ENCODE peak calls at places on chromosomes 13 and 19, in eight cellular contexts. Q is kidney tubule cell, J is amniotic epithelial cell, F is mesothelial cell of epicardium, B is naive B cell, V is caudate nucleus, W is NCI-H2171, G is neural crest cell. N is an unnamed sample.

GRCh38 chr19:4441994-4442845 is 15.4 kb downstream of the UBXN6 start:
- DNase-seq in Q (no peak), J (no peak), F (no peak), B (no peak), V (no peak), W (no peak), G (no peak), N (no peak)

GRCh38 chr13:30757026-30757425 is 21.7 kb downstream of the ALOX5AP start:
- DNase-seq in Q (no peak), J (peak), F (no peak), B (no peak), V (no peak), W (no peak), G (no peak), N (no peak)

GRCh38 chr13:76641056-76641455 is 245.1 kb downstream of the KCTD12 start:
- DNase-seq in Q (no peak), J (no peak), F (no peak), B (no peak), V (no peak), W (no peak), G (no peak), N (no peak)

GRCh38 chr13:45315520-45316167 is 25.3 kb downstream of the TPT1 start:
- DNase-seq in Q (peak), J (no peak), F (no peak), B (no peak), V (no peak), W (no peak), G (no peak), N (no peak)

GRCh38 chr13:29914591-29914990 is 64.2 kb upstream of the UBL3 start:
- DNase-seq in Q (no peak), J (no peak), F (no peak), B (no peak), V (no peak), W (no peak), G (no peak), N (no peak)

GRCh38 chr19:919157-920050 is 2.3 kb downstream of the KISS1R start:
- DNase-seq in Q (peak), J (no peak), F (no peak), B (peak), V (no peak), W (peak), G (no peak), N (no peak)

GRCh38 chr19:35344511-35345031 is 3.1 kb upstream of the FFAR1 start:
- DNase-seq in Q (no peak), J (no peak), F (no peak), B (no peak), V (no peak), W (no peak), G (no peak), N (no peak)

GRCh38 chr19:13132471-13133166 is 14.6 kb downstream of the NACC1 start:
- DNase-seq in Q (peak), J (peak), F (no peak), B (no peak), V (no peak), W (no peak), G (no peak), N (no peak)

GRCh38 chr13:110316196-110316595 is 9.1 kb downstream of the COL4A2 start:
- DNase-seq in Q (no peak), J (no peak), F (no peak), B (no peak), V (no peak), W (no peak), G (no peak), N (no peak)

GRCh38 chr13:20847298-20847697 is 55.2 kb downstream of the XPO4 start:
- DNase-seq in Q (no peak), J (peak), F (no peak), B (no peak), V (no peak), W (no peak), G (no peak), N (no peak)